ENCODE peak calls at places on chromosomes 1 and 21, in six cellular contexts. T is suprapubic skin, F is heart right ventricle, J is body of pancreas, Q is lower lobe of right lung, A is right lobe of liver. N is an unnamed sample.

GRCh38 chr21:46098303-46099141 is 610 bp downstream of the COL6A2 start:
- DNase-seq in T (peak; percentile 77), F (peak; percentile 33), J (peak; percentile 13), Q (peak; percentile 43), A (peak; percentile 46), N (peak; percentile 75)

GRCh38 chr1:235018161-235018560 is 110.5 kb downstream of the TOMM20 start:
- DNase-seq in T (no peak), F (no peak), J (no peak), Q (no peak), A (peak; percentile 20), N (no peak)

GRCh38 chr21:32770514-32771133 is 931 bp downstream of the PAXBP1 start:
- DNase-seq in T (no peak), F (no peak), J (no peak), Q (no peak), A (no peak), N (no peak)

GRCh38 chr1:58815680-58816071 is 31.8 kb upstream of the JUN start:
- DNase-seq in T (no peak), F (peak; percentile 17), J (peak; percentile 34), Q (no peak), A (peak; percentile 57), N (no peak)

GRCh38 chr21:37915941-37916794 is at the start of gene KCNJ6:
- DNase-seq in T (no peak), F (no peak), J (peak; percentile 30), Q (peak; percentile 63), A (no peak), N (peak; percentile 22)

GRCh38 chr1:17605582-17606344 is 66.3 kb downstream of the ARHGEF10L start:
- DNase-seq in T (no peak), F (peak; percentile 64), J (peak; percentile 57), Q (peak; percentile 65), A (peak; percentile 75), N (peak; percentile 78)

GRCh38 chr1:114457675-114458074 is 53.3 kb downstream of the TRIM33 start:
- DNase-seq in T (no peak), F (no peak), J (no peak), Q (no peak), A (no peak), N (no peak)

GRCh38 chr1:52037402-52037814 is 3.8 kb upstream of the KTI12 start:
- DNase-seq in T (no peak), F (no peak), J (peak; percentile 18), Q (no peak), A (no peak), N (peak; percentile 12)

GRCh38 chr1:1438531-1439381 is 3.3 kb downstream of the VWA1 start:
- DNase-seq in T (no peak), F (no peak), J (no peak), Q (no peak), A (peak; percentile 70), N (no peak)

GRCh38 chr1:84422909-84423308 is 24.6 kb downstream of the DNASE2B start:
- DNase-seq in T (no peak), F (no peak), J (no peak), Q (no peak), A (no peak), N (no peak)

GRCh38 chr1:39988618-39989343 is 33.8 kb downstream of the MFSD2A start:
- DNase-seq in T (no peak), F (no peak), J (no peak), Q (no peak), A (no peak), N (no peak)

GRCh38 chr1:176896216-176896615 is 268.3 kb downstream of the ASTN1 start:
- DNase-seq in T (no peak), F (no peak), J (no peak), Q (no peak), A (no peak), N (no peak)

GRCh38 chr21:14096172-14096571 is 114.6 kb downstream of the LIPI start:
- DNase-seq in T (no peak), F (no peak), J (no peak), Q (no peak), A (no peak), N (no peak)

GRCh38 chr1:109252893-109253802 is 3.8 kb downstream of the CELSR2 start:
- DNase-seq in T (no peak), F (no peak), J (no peak), Q (no peak), A (no peak), N (peak; percentile 67)

GRCh38 chr1:92858564-92859399 is 26.9 kb downstream of the RPL5 start:
- DNase-seq in T (no peak), F (peak; percentile 63), J (peak; percentile 66), Q (no peak), A (peak; percentile 54), N (no peak)

GRCh38 chr21:45972353-45972715 is 9.2 kb upstream of the COL6A1 start:
- DNase-seq in T (peak; percentile 82), F (no peak), J (no peak), Q (peak; percentile 45), A (no peak), N (peak; percentile 84)

DNA sequence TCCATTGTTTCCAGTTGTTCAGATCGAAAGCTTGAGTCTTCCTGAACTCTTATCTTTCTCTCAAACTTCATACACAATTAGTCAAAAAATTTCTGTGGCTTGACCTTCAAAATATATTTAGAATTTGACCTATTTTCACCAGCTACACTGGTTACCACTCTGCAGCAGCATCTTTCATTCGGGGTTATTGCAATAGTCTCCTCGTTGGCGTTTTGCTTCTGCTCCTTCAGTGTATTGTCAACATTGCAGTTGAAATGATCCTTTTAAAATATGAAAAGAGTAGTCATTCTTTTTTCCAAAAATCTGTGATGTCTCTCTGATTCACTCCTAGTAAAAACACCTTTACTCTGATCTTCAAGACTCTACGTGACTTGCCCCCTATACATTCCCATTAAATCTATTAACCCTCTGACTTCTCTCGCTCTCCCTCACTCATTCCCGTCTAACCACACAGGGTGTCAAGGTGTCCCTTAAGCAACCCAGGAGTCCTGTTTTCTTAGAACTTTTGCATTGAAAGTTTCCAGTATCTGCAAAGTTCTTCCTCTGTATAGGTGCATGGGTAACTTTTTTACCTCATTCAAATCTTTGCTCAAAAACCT is 480.2 kb upstream of the B3GALT2 start:
- DNase-seq in T (no peak), F (no peak), J (no peak), Q (no peak), A (no peak), N (no peak)
- H3K4me3 ChIP-seq in T (no peak overlapping the region), F (no peak overlapping the region), J (no peak overlapping the region), Q (no peak overlapping the region), A (no peak overlapping the region), N (no peak overlapping the region)

GRCh38 chr1:101139130-101139529 is 97.7 kb upstream of the S1PR1 start:
- DNase-seq in T (no peak), F (no peak), J (no peak), Q (no peak), A (no peak), N (no peak)

GRCh38 chr1:101137144-101138126 is 99.4 kb upstream of the S1PR1 start:
- DNase-seq in T (no peak), F (no peak), J (no peak), Q (no peak), A (no peak), N (no peak)

GRCh38 chr1:101135526-101135925 is 101.3 kb upstream of the S1PR1 start:
- DNase-seq in T (no peak), F (no peak), J (no peak), Q (no peak), A (no peak), N (no peak)

GRCh38 chr1:101140041-101140718 is 96.6 kb upstream of the S1PR1 start:
- DNase-seq in T (no peak), F (no peak), J (no peak), Q (no peak), A (no peak), N (no peak)

DNA sequence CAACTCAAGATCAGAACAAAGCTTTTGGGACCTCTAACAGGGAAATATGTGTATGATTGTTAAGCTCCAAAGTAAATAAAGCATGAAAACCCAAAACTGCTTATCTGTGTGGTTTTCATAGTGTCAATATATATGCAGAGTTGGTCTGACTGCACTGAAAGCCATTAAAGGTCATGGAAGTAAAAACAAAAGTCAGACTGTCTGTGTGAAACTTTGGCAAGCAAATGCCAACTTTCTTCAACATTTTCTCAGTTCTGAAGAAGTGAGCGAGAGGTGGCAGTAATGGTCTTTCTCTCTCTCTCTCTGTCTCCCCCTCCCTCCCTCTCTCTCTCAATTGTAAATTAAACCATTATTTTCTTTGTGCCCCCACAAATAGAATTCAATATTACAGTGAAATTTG is 100.1 kb upstream of the S1PR1 start:
- DNase-seq in T (no peak), F (peak; percentile 25), J (no peak), Q (no peak), A (no peak), N (no peak)
- H3K4me1 ChIP-seq in T (peaks cover 2% of the 10 kb centered on the region), F (no peaks in the 10 kb centered on the region), J (no peaks in the 10 kb centered on the region), Q (peaks cover 22% of the 10 kb centered on the region), A (peaks cover 8% of the 10 kb centered on the region), N (peaks cover 2% of the 10 kb centered on the region)

DNA sequence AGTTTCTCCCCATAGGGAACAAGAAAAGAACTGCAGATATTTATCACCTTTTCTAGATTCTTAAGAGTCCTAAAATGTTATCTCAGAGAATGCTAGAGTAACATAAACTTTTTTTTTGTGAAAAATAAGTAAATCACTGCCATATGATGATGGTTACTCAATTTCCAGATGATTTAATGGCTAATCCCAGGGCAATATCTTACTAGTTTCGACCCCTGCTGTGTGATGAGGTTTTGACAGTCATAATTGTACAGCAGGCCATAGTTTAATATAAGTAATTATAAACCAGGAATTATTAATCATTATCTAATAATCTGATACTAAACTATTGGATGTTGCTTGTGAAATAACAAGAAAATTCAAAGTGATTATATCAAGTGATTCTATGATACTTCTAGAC is 210.6 kb downstream of the HLX start:
- DNase-seq in T (no peak), F (no peak), J (no peak), Q (no peak), A (no peak), N (no peak)
- H3K4me3 ChIP-seq in T (no peak overlapping the region), F (no peak overlapping the region), J (no peak overlapping the region), Q (no peak overlapping the region), A (no peak overlapping the region), N (no peak overlapping the region)

GRCh38 chr21:36703123-36703522 is 4.2 kb downstream of the SIM2 start:
- DNase-seq in T (no peak), F (no peak), J (no peak), Q (no peak), A (no peak), N (no peak)

GRCh38 chr21:36704958-36705678 is 6.2 kb downstream of the SIM2 start:
- DNase-seq in T (no peak), F (no peak), J (no peak), Q (no peak), A (peak; percentile 33), N (no peak)

GRCh38 chr21:36704281-36704957 is 5.5 kb downstream of the SIM2 start:
- DNase-seq in T (no peak), F (no peak), J (no peak), Q (no peak), A (no peak), N (no peak)

GRCh38 chr21:36702622-36702968 is 3.7 kb downstream of the SIM2 start:
- DNase-seq in T (no peak), F (no peak), J (no peak), Q (no peak), A (no peak), N (no peak)

DNA sequence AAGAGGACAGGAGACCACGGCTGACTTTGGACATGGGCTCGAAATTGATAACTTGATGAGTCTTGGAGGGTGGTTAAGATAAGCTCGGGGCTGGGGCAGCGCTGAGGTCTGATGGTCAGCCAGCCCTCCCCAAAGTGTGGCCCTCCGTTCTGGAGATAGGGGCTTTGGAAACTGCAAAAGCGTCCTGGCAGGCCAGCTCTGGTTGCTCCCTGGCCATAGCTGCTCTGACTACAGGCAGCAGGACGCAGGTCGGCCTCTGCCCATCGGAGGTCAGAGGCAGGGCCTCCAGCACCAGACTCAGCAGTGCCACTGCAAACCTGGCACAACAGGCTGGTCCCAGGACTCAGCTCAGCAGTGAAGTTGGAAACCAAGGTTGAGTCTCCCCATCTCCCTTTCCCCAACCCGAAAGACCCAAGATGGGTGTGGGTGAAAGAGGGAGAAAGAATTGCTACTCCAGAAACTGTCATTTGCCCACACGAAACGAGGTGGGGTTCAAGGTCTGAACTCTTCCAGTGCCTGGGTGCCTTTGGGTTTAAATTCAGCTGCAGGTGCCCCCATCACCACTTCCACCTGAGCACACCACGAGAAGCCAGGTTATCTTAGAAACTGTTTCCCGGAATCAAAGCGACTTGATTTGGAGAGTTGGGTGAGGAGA is 4.8 kb downstream of the SIM2 start:
- DNase-seq in T (no peak), F (no peak), J (no peak), Q (no peak), A (no peak), N (no peak)
- H3K4me1 ChIP-seq in T (peaks cover 70% of the 10 kb centered on the region), F (peaks cover 56% of the 10 kb centered on the region), J (peaks cover 56% of the 10 kb centered on the region), Q (peaks cover 71% of the 10 kb centered on the region), A (peaks cover 6% of the 10 kb centered on the region), N (peaks cover 4% of the 10 kb centered on the region)

N was measured in right cardiac atrium.